ENCODE peak calls at places on chromosomes 13 and 19, in six cellular contexts. U is LHCN-M2; A is CD4-positive, alpha-beta T cell; W is left ventricle myocardium inferior; J is NCI-H774; K is endodermal cell. T is an unnamed sample.

GRCh38 chr13:26052136-26052736 is 420 bp upstream of the SHISA2 start:
- DNase-seq in W (no peak), J (no peak), K (no peak), A (no peak), U (peak), T (no peak)

GRCh38 chr19:8445488-8446001 is 770 bp downstream of the HNRNPM start:
- DNase-seq in W (peak), U (no peak), J (no peak), K (peak), A (peak), T (no peak)

GRCh38 chr13:23630349-23631093 is 60.3 kb downstream of the TNFRSF19 start:
- DNase-seq in J (no peak), A (no peak), W (no peak), U (no peak), K (peak), T (no peak)

GRCh38 chr19:45439569-45440258 is 16.0 kb upstream of the ERCC1 start:
- DNase-seq in U (peak), A (peak), K (peak), W (peak), J (peak), T (no peak)

GRCh38 chr19:46887240-46887782 is 26.5 kb downstream of the ARHGAP35 start:
- DNase-seq in J (no peak), K (no peak), W (no peak), A (no peak), U (no peak), T (no peak)

GRCh38 chr13:109400192-109400591 is 386.2 kb downstream of the IRS2 start:
- DNase-seq in U (no peak), W (peak), J (no peak), K (no peak), A (no peak), T (no peak)

GRCh38 chr19:34662919-34663318 is 14.0 kb downstream of the SCGB2B2 start:
- DNase-seq in U (peak), K (peak), J (no peak), W (no peak), A (peak), T (no peak)

GRCh38 chr13:101875717-101876393 is 423.4 kb downstream of the ITGBL1 start:
- DNase-seq in W (no peak), U (peak), J (peak), A (no peak), K (no peak), T (peak)

GRCh38 chr13:62629618-62630017 is 1214.0 kb upstream of the PCDH20 start:
- DNase-seq in W (no peak), K (no peak), A (no peak), U (no peak), J (no peak), T (no peak)

GRCh38 chr13:20411638-20412342 is 113.9 kb downstream of the CRYL1 start:
- DNase-seq in W (no peak), J (no peak), K (no peak), A (peak), U (no peak), T (no peak)

GRCh38 chr19:49145485-49146407 is 9.4 kb downstream of the HRC start:
- DNase-seq in U (peak), J (peak), A (peak), K (peak), W (peak), T (no peak)

GRCh38 chr19:47778089-47778953 is at the start of gene SELENOW:
- DNase-seq in U (peak), J (peak), A (peak), W (peak), K (peak), T (peak)

GRCh38 chr13:110239280-110240120 is 67.5 kb downstream of the COL4A1 start:
- DNase-seq in A (no peak), J (no peak), U (no peak), W (no peak), K (no peak), T (no peak)

GRCh38 chr19:7918615-7919421 is 1.3 kb upstream of the SNAPC2 start:
- DNase-seq in J (no peak), W (no peak), K (no peak), A (no peak), U (no peak), T (no peak)

GRCh38 chr19:48887861-48888612 is 10.5 kb downstream of the TULP2 start:
- DNase-seq in W (no peak), J (no peak), A (no peak), U (no peak), K (peak), T (no peak)

GRCh38 chr19:5974721-5975387 is 3.1 kb downstream of the RANBP3 start:
- DNase-seq in K (no peak), J (no peak), A (no peak), U (no peak), W (no peak), T (no peak)

GRCh38 chr13:111302045-111302722 is 18.3 kb upstream of the TEX29 start:
- DNase-seq in J (peak), U (no peak), W (no peak), K (no peak), A (no peak), T (no peak)